ENCODE peak calls at places on chromosomes 13 and 19, in ten cellular contexts. A is lower lobe of right lung, K is esophagus squamous epithelium, P is left ventricle myocardium inferior, R is fibroblast of lung, I is heart right ventricle, T is breast epithelium, C is HFF-Myc, Q is fibroblast of the aortic adventitia, Y is colonic mucosa. X is an unnamed sample.

GRCh38 chr13:50700664-50701266 is 142.7 kb downstream of the DLEU7 start:
- DNase-seq in A (no peak), K (no peak), P (no peak), R (peak; percentile 53), I (no peak), T (no peak), C (no peak), Q (no peak), Y (no peak), X (no peak)

GRCh38 chr13:64958106-64958505 is 2272.0 kb downstream of the PCDH9 start:
- DNase-seq in A (no peak), K (no peak), P (no peak), R (no peak), I (no peak), T (no peak), C (no peak), Q (no peak), Y (no peak), X (no peak)

GRCh38 chr13:113748862-113749451 is 10.1 kb upstream of the TMEM255B start:
- DNase-seq in A (peak; percentile 39), K (no peak), P (no peak), R (no peak), I (no peak), T (no peak), C (no peak), Q (no peak), Y (no peak), X (no peak)

GRCh38 chr13:26629260-26629659 is 71.8 kb downstream of the WASF3 start:
- DNase-seq in A (no peak), K (no peak), P (no peak), R (no peak), I (no peak), T (no peak), C (no peak), Q (no peak), Y (no peak), X (no peak)

GRCh38 chr13:32022292-32022691 is 9.3 kb upstream of the FRY start:
- DNase-seq in A (no peak), K (no peak), P (no peak), R (no peak), I (peak; percentile 64), T (no peak), C (no peak), Q (no peak), Y (no peak), X (no peak)

GRCh38 chr19:42276821-42277220 is 7.8 kb downstream of the CIC start:
- DNase-seq in A (no peak), K (no peak), P (no peak), R (no peak), I (no peak), T (no peak), C (no peak), Q (no peak), Y (no peak), X (no peak)

GRCh38 chr19:53823380-53824120 is 564 bp downstream of the NLRP12 start:
- DNase-seq in A (no peak), K (no peak), P (no peak), R (no peak), I (no peak), T (no peak), C (no peak), Q (no peak), Y (no peak), X (no peak)

GRCh38 chr13:26601669-26602068 is 44.2 kb downstream of the WASF3 start:
- DNase-seq in A (no peak), K (no peak), P (no peak), R (peak; percentile 66), I (no peak), T (no peak), C (peak; percentile 52), Q (peak; percentile 35), Y (no peak), X (no peak)

GRCh38 chr13:109336730-109337129 is 449.7 kb downstream of the IRS2 start:
- DNase-seq in A (no peak), K (no peak), P (no peak), R (peak; percentile 94), I (no peak), T (no peak), C (no peak), Q (peak; percentile 27), Y (no peak), X (no peak)

GRCh38 chr13:75797256-75797655 is 161.1 kb downstream of the LMO7 start:
- DNase-seq in A (no peak), K (no peak), P (no peak), R (no peak), I (no peak), T (no peak), C (no peak), Q (peak; percentile 15), Y (no peak), X (no peak)

GRCh38 chr19:29495091-29495490 is 30.7 kb upstream of the VSTM2B start:
- DNase-seq in A (peak; percentile 11), K (no peak), P (no peak), R (no peak), I (no peak), T (no peak), C (no peak), Q (no peak), Y (no peak), X (no peak)

GRCh38 chr19:35744335-35744687 is 907 bp downstream of the U2AF1L4 start:
- DNase-seq in A (no peak), K (no peak), P (no peak), R (no peak), I (no peak), T (no peak), C (no peak), Q (no peak), Y (no peak), X (no peak)

GRCh38 chr19:43773725-43774102 is 7.1 kb downstream of the KCNN4 start:
- DNase-seq in A (no peak), K (no peak), P (no peak), R (no peak), I (no peak), T (no peak), C (no peak), Q (no peak), Y (no peak), X (no peak)

GRCh38 chr13:80303225-80303811 is 37.6 kb downstream of the SPRY2 start:
- DNase-seq in A (no peak), K (no peak), P (no peak), R (no peak), I (no peak), T (no peak), C (no peak), Q (no peak), Y (no peak), X (no peak)

GRCh38 chr13:29859971-29860370 is 9.6 kb upstream of the UBL3 start:
- DNase-seq in A (no peak), K (no peak), P (no peak), R (peak; percentile 71), I (no peak), T (no peak), C (no peak), Q (peak; percentile 39), Y (no peak), X (no peak)

DNA sequence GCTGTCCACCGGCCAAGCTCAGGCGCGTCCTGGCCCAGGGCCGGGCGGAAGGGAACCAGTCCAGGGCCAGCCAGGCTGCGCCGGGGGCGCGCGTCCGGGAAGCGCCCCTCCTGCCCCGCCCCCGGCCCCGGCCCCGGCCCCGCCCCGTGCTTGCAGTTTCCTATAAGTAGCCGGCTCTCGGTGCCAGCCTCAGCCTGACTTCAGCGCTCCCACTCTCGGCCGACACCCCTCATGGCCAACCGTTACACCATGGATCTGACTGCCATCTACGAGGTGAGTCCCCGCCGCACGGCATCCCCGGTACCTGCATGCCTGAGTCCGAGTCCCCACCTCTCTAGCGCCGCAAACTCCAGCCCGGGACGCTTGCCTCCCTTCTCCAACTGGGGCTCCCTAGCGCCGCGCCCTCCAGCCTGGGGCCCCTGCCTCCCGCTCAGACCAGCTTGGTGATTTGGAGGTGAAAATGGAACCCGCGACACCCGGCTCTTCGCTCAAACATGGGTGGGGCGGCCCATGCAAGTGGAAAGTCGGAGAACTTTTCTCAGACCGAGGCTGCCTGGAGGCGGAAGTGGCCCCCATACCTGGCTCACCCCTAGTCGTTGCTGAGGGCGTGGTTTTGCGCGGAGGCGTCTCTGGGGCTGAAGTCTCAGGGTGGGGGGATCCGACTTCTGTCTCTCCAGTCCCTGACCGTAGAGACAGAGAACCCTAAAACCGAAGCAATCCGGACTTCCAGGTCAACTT is at the start of gene ZFP36:
- DNase-seq in A (peak; percentile 92), K (peak; percentile 58), P (peak; percentile 91), R (peak; percentile 67), I (peak; percentile 74), T (peak; percentile 97), C (no peak), Q (peak; percentile 91), Y (peak; percentile 95), X (no peak)
- H3K4me3 ChIP-seq in A (peak within 1 kb of the TSS; percentile 97), K (peak within 1 kb of the TSS; percentile 76), P (peak within 1 kb of the TSS; percentile 87), R (peak within 1 kb of the TSS; percentile 98), I (peak within 1 kb of the TSS; percentile 86), T (peak within 1 kb of the TSS; percentile 96), C (peak within 1 kb of the TSS; percentile 96), Q (peak within 1 kb of the TSS; percentile 94), Y (peak within 1 kb of the TSS; percentile 96), X (peak within 1 kb of the TSS; percentile 98)

GRCh38 chr19:5665781-5666513 is 14.4 kb downstream of the MICOS13 start:
- DNase-seq in A (peak; percentile 7), K (no peak), P (no peak), R (peak; percentile 58), I (no peak), T (no peak), C (no peak), Q (peak; percentile 70), Y (no peak), X (no peak)
- TF ChIP-seq CTCF in A (no peak), K (no peak), P (no peak), R (peak; percentile 23), I (no peak), T (no peak), C (peak; percentile 16), Q (peak; percentile 47), Y (no peak), X (peak; percentile 17)

GRCh38 chr13:86399572-86399971 is 600.4 kb upstream of the SLITRK6 start:
- DNase-seq in A (no peak), K (no peak), P (no peak), R (no peak), I (no peak), T (no peak), C (no peak), Q (no peak), Y (no peak), X (no peak)
- H3K4me3 ChIP-seq in A (no peak overlapping the region), K (no peak overlapping the region), P (no peak overlapping the region), R (no peak overlapping the region), I (no peak overlapping the region), T (no peak overlapping the region), C (no peak overlapping the region), Q (no peak overlapping the region), Y (no peak overlapping the region), X (no peak overlapping the region)

DNA sequence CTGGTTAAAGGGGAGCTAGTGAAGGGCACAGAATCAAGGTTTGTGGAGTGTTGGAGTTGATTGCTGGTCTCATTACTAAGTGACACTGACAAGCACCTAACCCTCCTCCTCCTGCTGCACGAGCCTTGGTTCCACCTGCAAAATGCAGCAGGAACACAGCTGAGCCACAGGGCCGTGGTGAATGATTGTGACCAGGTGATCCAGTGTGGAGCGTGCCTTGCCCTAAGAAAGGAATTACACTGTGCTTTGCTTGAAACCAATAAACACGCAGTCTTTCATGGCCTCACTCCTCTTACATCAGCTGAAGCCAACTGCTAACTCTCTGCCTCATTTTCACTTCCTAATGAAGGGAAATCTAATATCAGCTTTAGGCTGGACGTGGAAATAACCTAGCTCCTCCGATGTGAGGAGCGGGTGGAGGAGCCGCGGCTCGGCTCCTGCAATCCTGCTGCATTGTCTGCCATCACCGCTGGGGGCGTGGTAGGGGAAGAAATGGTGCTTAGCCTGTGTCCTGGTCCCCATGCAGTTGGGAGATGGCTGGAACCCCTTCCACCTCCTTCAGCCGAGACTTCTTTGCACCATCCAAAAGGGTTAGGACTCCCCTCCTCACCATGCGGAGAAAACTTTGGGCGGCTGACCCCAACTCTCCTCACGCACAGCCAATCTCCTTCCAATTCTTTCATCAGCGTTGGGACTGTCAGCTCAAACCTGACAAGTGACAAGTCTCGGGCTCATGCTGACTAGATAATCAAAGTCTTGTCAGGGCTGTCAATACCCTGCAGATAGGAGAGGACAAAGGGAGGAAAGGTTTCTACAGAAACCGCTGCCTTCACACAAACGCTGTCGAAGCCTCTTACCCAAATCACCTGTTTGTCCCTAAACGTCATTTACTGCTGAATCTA is 427.9 kb downstream of the ZNF536 start:
- DNase-seq in A (peak; percentile 60), K (no peak), P (peak; percentile 44), R (no peak), I (peak; percentile 34), T (no peak), C (no peak), Q (peak; percentile 2), Y (peak; percentile 38), X (no peak)
- TF ChIP-seq CTCF in A (peak; percentile 73), K (peak; percentile 37), P (peak; percentile 83), R (peak; percentile 37), I (peak; percentile 73), T (peak; percentile 57), C (peak; percentile 48), Q (peak; percentile 67), Y (peak; percentile 65), X (peak; percentile 90)

X was measured in LNCaP clone FGC.